ENCODE peak calls at places on chromosomes 1 and 21, in seven cellular contexts. One of them, this sample, is unnamed.
A peak's percentile ranks its signal among the peaks of the same experiment; 100 is the strongest.

GRCh38 chr1:153344718-153345025 is 4.0 kb downstream of the PGLYRP4 start:
- DNase-seq in HEK293T: peak; percentile 5
- DNase-seq in aorta: no peak
- DNase-seq in lower lobe of right lung: no peak
- DNase-seq in cardiac septum: no peak
- DNase-seq in fibroblast of the conjunctiva: no peak
- DNase-seq in B cell: no peak
- DNase-seq in this sample: no peak

GRCh38 chr21:26125433-26126167 is 45.0 kb downstream of the APP start:
- DNase-seq in cardiac septum: no peak
- DNase-seq in lower lobe of right lung: no peak
- DNase-seq in B cell: no peak
- DNase-seq in fibroblast of the conjunctiva: no peak
- DNase-seq in HEK293T: no peak
- DNase-seq in aorta: no peak
- DNase-seq in this sample: no peak

GRCh38 chr1:68378296-68379084 is 71.3 kb downstream of the RPE65 start:
- DNase-seq in lower lobe of right lung: no peak
- DNase-seq in cardiac septum: no peak
- DNase-seq in HEK293T: no peak
- DNase-seq in fibroblast of the conjunctiva: no peak
- DNase-seq in aorta: no peak
- DNase-seq in B cell: no peak
- DNase-seq in this sample: no peak

GRCh38 chr1:208165659-208166058 is 78.5 kb downstream of the PLXNA2 start:
- DNase-seq in lower lobe of right lung: no peak
- DNase-seq in B cell: no peak
- DNase-seq in fibroblast of the conjunctiva: peak; percentile 76
- DNase-seq in HEK293T: no peak
- DNase-seq in cardiac septum: no peak
- DNase-seq in aorta: no peak
- DNase-seq in this sample: no peak

GRCh38 chr21:38151021-38151645 is 105.7 kb upstream of the KCNJ15 start:
- DNase-seq in fibroblast of the conjunctiva: no peak
- DNase-seq in HEK293T: no peak
- DNase-seq in cardiac septum: no peak
- DNase-seq in aorta: no peak
- DNase-seq in B cell: no peak
- DNase-seq in lower lobe of right lung: no peak
- DNase-seq in this sample: no peak

GRCh38 chr21:40204956-40205355 is 337.7 kb downstream of the PCP4 start:
- DNase-seq in lower lobe of right lung: no peak
- DNase-seq in aorta: no peak
- DNase-seq in cardiac septum: no peak
- DNase-seq in fibroblast of the conjunctiva: no peak
- DNase-seq in B cell: no peak
- DNase-seq in HEK293T: no peak
- DNase-seq in this sample: no peak

GRCh38 chr1:108591471-108591870 is 31.6 kb downstream of the EEIG2 start:
- DNase-seq in HEK293T: no peak
- DNase-seq in aorta: no peak
- DNase-seq in cardiac septum: no peak
- DNase-seq in fibroblast of the conjunctiva: no peak
- DNase-seq in lower lobe of right lung: peak; percentile 49
- DNase-seq in B cell: no peak
- DNase-seq in this sample: no peak

GRCh38 chr1:40379785-40380452 is 6.4 kb downstream of the SMAP2 start:
- DNase-seq in B cell: no peak
- DNase-seq in fibroblast of the conjunctiva: no peak
- DNase-seq in HEK293T: no peak
- DNase-seq in aorta: no peak
- DNase-seq in cardiac septum: no peak
- DNase-seq in lower lobe of right lung: no peak
- DNase-seq in this sample: no peak

GRCh38 chr1:67429528-67430357 is 459 bp downstream of the SERBP1 start:
- DNase-seq in lower lobe of right lung: peak; percentile 57
- DNase-seq in aorta: peak; percentile 56
- DNase-seq in B cell: peak; percentile 41
- DNase-seq in HEK293T: peak; percentile 46
- DNase-seq in fibroblast of the conjunctiva: no peak
- DNase-seq in cardiac septum: peak; percentile 78
- DNase-seq in this sample: no peak

GRCh38 chr1:41810446-41810845 is 108.3 kb downstream of the HIVEP3 start:
- DNase-seq in B cell: peak; percentile 61
- DNase-seq in HEK293T: peak; percentile 16
- DNase-seq in cardiac septum: no peak
- DNase-seq in lower lobe of right lung: no peak
- DNase-seq in fibroblast of the conjunctiva: no peak
- DNase-seq in aorta: no peak
- DNase-seq in this sample: no peak

GRCh38 chr1:182699673-182700350 is 15.4 kb upstream of the RGS8 start:
- DNase-seq in lower lobe of right lung: no peak
- DNase-seq in cardiac septum: no peak
- DNase-seq in B cell: no peak
- DNase-seq in fibroblast of the conjunctiva: no peak
- DNase-seq in aorta: no peak
- DNase-seq in HEK293T: peak; percentile 32
- DNase-seq in this sample: no peak

GRCh38 chr1:23795676-23796465 is 4.7 kb downstream of the GALE start:
- DNase-seq in B cell: no peak
- DNase-seq in fibroblast of the conjunctiva: no peak
- DNase-seq in cardiac septum: no peak
- DNase-seq in HEK293T: no peak
- DNase-seq in lower lobe of right lung: no peak
- DNase-seq in aorta: no peak
- DNase-seq in this sample: no peak

GRCh38 chr1:119914071-119914470 is 17.8 kb upstream of the ADAM30 start:
- DNase-seq in aorta: no peak
- DNase-seq in fibroblast of the conjunctiva: no peak
- DNase-seq in cardiac septum: no peak
- DNase-seq in HEK293T: no peak
- DNase-seq in lower lobe of right lung: no peak
- DNase-seq in B cell: no peak
- DNase-seq in this sample: no peak

GRCh38 chr1:175599212-175599681 is 144.1 kb downstream of the TNR start:
- DNase-seq in HEK293T: no peak
- DNase-seq in B cell: peak; percentile 85
- DNase-seq in fibroblast of the conjunctiva: no peak
- DNase-seq in aorta: no peak
- DNase-seq in lower lobe of right lung: no peak
- DNase-seq in cardiac septum: no peak
- DNase-seq in this sample: no peak

GRCh38 chr1:96309783-96310182 is 411.8 kb upstream of the PTBP2 start:
- DNase-seq in HEK293T: no peak
- DNase-seq in fibroblast of the conjunctiva: peak; percentile 78
- DNase-seq in cardiac septum: no peak
- DNase-seq in B cell: no peak
- DNase-seq in aorta: no peak
- DNase-seq in lower lobe of right lung: no peak
- DNase-seq in this sample: no peak

GRCh38 chr1:33165209-33165608 is 16.6 kb downstream of the TRIM62 start:
- DNase-seq in fibroblast of the conjunctiva: no peak
- DNase-seq in aorta: no peak
- DNase-seq in HEK293T: peak; percentile 83
- DNase-seq in lower lobe of right lung: no peak
- DNase-seq in cardiac septum: no peak
- DNase-seq in B cell: no peak
- DNase-seq in this sample: no peak

GRCh38 chr1:156752843-156753486 is 1.5 kb upstream of the HDGF start:
- DNase-seq in fibroblast of the conjunctiva: no peak
- DNase-seq in HEK293T: no peak
- DNase-seq in cardiac septum: peak; percentile 68
- DNase-seq in B cell: no peak
- DNase-seq in lower lobe of right lung: peak; percentile 44
- DNase-seq in aorta: no peak
- DNase-seq in this sample: no peak

GRCh38 chr1:243939167-243939848 is 89.3 kb upstream of the AKT3 start:
- DNase-seq in cardiac septum: no peak
- DNase-seq in B cell: no peak
- DNase-seq in aorta: no peak
- DNase-seq in lower lobe of right lung: no peak
- DNase-seq in HEK293T: no peak
- DNase-seq in fibroblast of the conjunctiva: no peak
- DNase-seq in this sample: no peak

GRCh38 chr1:83670891-83671565 is 327.9 kb downstream of the TTLL7 start:
- DNase-seq in fibroblast of the conjunctiva: no peak
- DNase-seq in aorta: no peak
- DNase-seq in HEK293T: no peak
- DNase-seq in cardiac septum: no peak
- DNase-seq in lower lobe of right lung: no peak
- DNase-seq in B cell: no peak
- DNase-seq in this sample: no peak

GRCh38 chr1:50357186-50357585 is 66.1 kb downstream of the DMRTA2 start:
- DNase-seq in HEK293T: no peak
- DNase-seq in aorta: no peak
- DNase-seq in lower lobe of right lung: no peak
- DNase-seq in cardiac septum: no peak
- DNase-seq in B cell: no peak
- DNase-seq in fibroblast of the conjunctiva: no peak
- DNase-seq in this sample: no peak

GRCh38 chr1:225388372-225388771 is 39.5 kb downstream of the LBR start:
- DNase-seq in B cell: no peak
- DNase-seq in HEK293T: no peak
- DNase-seq in cardiac septum: no peak
- DNase-seq in fibroblast of the conjunctiva: no peak
- DNase-seq in lower lobe of right lung: no peak
- DNase-seq in aorta: no peak
- DNase-seq in this sample: no peak

GRCh38 chr1:65393928-65394327 is 26.5 kb upstream of the LEPR start:
- DNase-seq in aorta: no peak
- DNase-seq in cardiac septum: no peak
- DNase-seq in B cell: no peak
- DNase-seq in fibroblast of the conjunctiva: no peak
- DNase-seq in lower lobe of right lung: no peak
- DNase-seq in HEK293T: no peak
- DNase-seq in this sample: no peak

GRCh38 chr1:9689971-9690381 is 38.4 kb downstream of the PIK3CD start:
- DNase-seq in HEK293T: peak; percentile 26
- DNase-seq in fibroblast of the conjunctiva: no peak
- DNase-seq in B cell: peak; percentile 28
- DNase-seq in cardiac septum: no peak
- DNase-seq in lower lobe of right lung: peak; percentile 57
- DNase-seq in aorta: peak; percentile 60
- DNase-seq in this sample: no peak